ENCODE peak calls at places on chromosomes 13 and 19, in five cellular contexts. J is H1, S is GM12878, X is HepG2, B is K562. Q is an unnamed sample.

GRCh38 chr13:109919715-109920375 is 133.5 kb upstream of the IRS2 start:
- DNase-seq in J (no peak), S (no peak), B (no peak), X (no peak), Q (no peak)

GRCh38 chr19:2720777-2721569 is at the start of gene DIRAS1:
- DNase-seq in S (no peak), J (peak), B (peak), X (no peak), Q (no peak)

GRCh38 chr13:112887151-112887550 is 81.9 kb upstream of the MCF2L start:
- DNase-seq in J (no peak), B (no peak), X (no peak), S (no peak), Q (no peak)

GRCh38 chr19:44587863-44588752 is 25.3 kb upstream of the IGSF23 start:
- DNase-seq in B (no peak), X (peak), S (no peak), J (no peak), Q (peak)

GRCh38 chr13:102911336-102911735 is 65.5 kb downstream of the ERCC5 start:
- DNase-seq in J (no peak), B (no peak), X (no peak), S (no peak), Q (no peak)

GRCh38 chr19:46809534-46810272 is 21.3 kb upstream of the SLC1A5 start:
- DNase-seq in X (no peak), B (no peak), J (no peak), S (no peak), Q (no peak)

GRCh38 chr19:13064092-13064489 is 38.6 kb downstream of the LYL1 start:
- DNase-seq in S (no peak), B (no peak), J (no peak), X (no peak), Q (no peak)

GRCh38 chr19:370641-371330 is 26.2 kb upstream of the MIER2 start:
- DNase-seq in S (no peak), X (no peak), B (no peak), J (no peak), Q (no peak)

GRCh38 chr13:25541434-25542123 is 169.8 kb downstream of the ATP8A2 start:
- DNase-seq in S (no peak), X (no peak), B (no peak), J (no peak), Q (no peak)

GRCh38 chr13:30872685-30873443 is 33.2 kb upstream of the MEDAG start:
- DNase-seq in S (no peak), B (no peak), X (peak), J (no peak), Q (no peak)

GRCh38 chr13:101416181-101417042 is at the start of gene NALCN:
- DNase-seq in S (no peak), B (no peak), X (no peak), J (peak), Q (no peak)

GRCh38 chr19:10643166-10643967 is 10.8 kb upstream of the ILF3 start:
- DNase-seq in X (no peak), S (no peak), B (peak), J (no peak), Q (no peak)

GRCh38 chr19:39203372-39204341 is at the start of gene SYCN:
- DNase-seq in S (no peak), B (no peak), X (no peak), J (no peak), Q (no peak)
- TF ChIP-seq EZH2 in S (no peak), B (no peak), X (no peak), J (peak), Q (no peak)

GRCh38 chr19:15169541-15170285 is 31.1 kb downstream of the NOTCH3 start:
- DNase-seq in B (no peak), S (no peak), J (no peak), X (no peak), Q (no peak)

GRCh38 chr19:15175609-15176008 is 25.2 kb downstream of the NOTCH3 start:
- DNase-seq in X (no peak), B (no peak), S (no peak), J (no peak), Q (no peak)

GRCh38 chr19:15170345-15170744 is 30.4 kb downstream of the NOTCH3 start:
- DNase-seq in J (peak), X (no peak), B (peak), S (no peak), Q (no peak)

GRCh38 chr19:15177269-15178116 is 23.3 kb downstream of the NOTCH3 start:
- DNase-seq in J (peak), X (peak), S (peak), B (peak), Q (no peak)

GRCh38 chr19:15173746-15174404 is 26.9 kb downstream of the NOTCH3 start:
- DNase-seq in J (no peak), X (peak), B (peak), S (no peak), Q (no peak)
- TF ChIP-seq YY1 in J (no peak), X (no peak), B (no peak), S (no peak), Q (no peak)

DNA sequence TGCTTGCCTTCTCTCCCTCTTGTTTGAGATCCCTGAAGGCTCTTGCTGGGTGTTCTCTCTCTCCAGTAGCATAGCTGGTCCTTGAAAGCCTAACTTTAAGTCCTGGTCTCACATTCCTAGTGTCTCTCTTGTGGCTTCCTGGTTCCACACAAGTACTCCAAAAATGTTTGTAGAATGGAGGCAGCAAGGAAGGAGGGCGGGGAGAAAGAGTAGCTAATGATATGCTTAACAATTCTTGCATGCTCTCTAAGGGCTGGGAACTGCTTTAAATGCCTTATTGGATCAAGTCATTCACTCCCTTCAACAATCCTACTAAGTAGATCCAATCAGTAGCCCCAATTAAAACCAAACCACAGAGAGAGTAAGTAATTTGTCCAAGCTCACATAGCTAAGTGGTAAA is 357.3 kb downstream of the KLF5 start:
- DNase-seq in J (no peak), S (no peak), X (no peak), B (no peak), Q (no peak)
- TF ChIP-seq ATF3 in J (no peak), S (no peak), X (no peak), B (no peak), Q (no peak)

GRCh38 chr13:36430247-36431203 is 1.8 kb upstream of the CCNA1 start:
- DNase-seq in B (no peak), J (peak), X (no peak), S (no peak), Q (no peak)
- TF ChIP-seq EZH2 in B (no peak), J (peak), X (no peak), S (no peak), Q (no peak)

DNA sequence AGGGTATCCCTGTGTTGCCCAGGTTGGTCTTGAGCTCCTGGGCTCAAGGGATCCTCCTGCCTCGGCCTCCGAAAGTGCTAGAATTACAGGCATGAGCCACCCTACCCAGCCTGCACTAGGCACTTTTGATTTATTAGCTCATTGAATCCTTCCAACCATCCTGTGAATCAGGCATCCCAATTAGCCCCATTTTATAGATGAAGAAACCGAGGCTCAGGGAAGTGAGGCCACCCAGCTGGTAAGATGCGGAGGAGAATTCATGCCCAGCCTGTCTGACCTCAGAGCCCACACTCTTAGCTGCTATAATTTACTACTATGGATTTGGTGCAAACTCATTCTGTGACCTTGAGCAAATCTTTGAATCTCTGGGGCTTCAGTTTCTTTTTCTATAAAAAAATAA is 17.8 kb upstream of the CACNG8 start:
- DNase-seq in X (no peak), B (no peak), S (no peak), J (no peak), Q (no peak)
- TF ChIP-seq YY1 in X (no peak), B (no peak), S (no peak), J (no peak), Q (no peak)